ENCODE peak calls at places on chromosomes 6 and 20, in five cellular contexts. M is spleen, R is HCT116, Q is endothelial cell of umbilical vein, G is HL-60. S is an unnamed sample.

GRCh38 chr6:131524695-131525336 is 48.2 kb upstream of the ARG1 start:
- DNase-seq in M (no peak), R (no peak), Q (no peak), G (no peak), S (no peak)

GRCh38 chr6:72245565-72245964 is 359.2 kb downstream of the RIMS1 start:
- DNase-seq in M (no peak), R (no peak), Q (peak), G (no peak), S (no peak)

GRCh38 chr20:6026051-6026450 is 27.8 kb downstream of the LRRN4 start:
- DNase-seq in M (no peak), R (no peak), Q (no peak), G (no peak), S (no peak)

GRCh38 chr6:132952468-132952867 is 138.1 kb downstream of the RPS12 start:
- DNase-seq in M (no peak), R (no peak), Q (no peak), G (no peak), S (no peak)

GRCh38 chr6:3284436-3284876 is 25.7 kb downstream of the PSMG4 start:
- DNase-seq in M (peak), R (no peak), Q (no peak), G (no peak), S (no peak)

GRCh38 chr6:7052441-7052936 is 55.3 kb upstream of the RREB1 start:
- DNase-seq in M (peak), R (no peak), Q (no peak), G (peak), S (peak)

GRCh38 chr6:54192993-54193392 is 81.8 kb downstream of the MLIP start:
- DNase-seq in M (no peak), R (no peak), Q (peak), G (no peak), S (no peak)

GRCh38 chr6:32488085-32488484 is 42.0 kb downstream of the HLA-DRB5 start:
- DNase-seq in M (no peak), R (no peak), Q (no peak), G (no peak), S (no peak)

GRCh38 chr6:112029045-112029822 is 24.7 kb upstream of the CCN6 start:
- DNase-seq in M (peak), R (peak), Q (peak), G (peak), S (peak)

GRCh38 chr6:110813813-110814487 is 1.3 kb downstream of the CDK19 start:
- DNase-seq in M (no peak), R (no peak), Q (no peak), G (no peak), S (peak)

GRCh38 chr6:100881707-100882040 is 545 bp upstream of the ASCC3 start:
- DNase-seq in M (no peak), R (no peak), Q (no peak), G (no peak), S (no peak)

GRCh38 chr6:135722679-135723078 is 128.8 kb upstream of the PDE7B start:
- DNase-seq in M (no peak), R (peak), Q (peak), G (no peak), S (no peak)

GRCh38 chr6:141401851-141402250 is 730.9 kb upstream of the GJE1 start:
- DNase-seq in M (no peak), R (no peak), Q (no peak), G (no peak), S (no peak)

GRCh38 chr6:3742076-3742425 is 9.5 kb downstream of the PXDC1 start:
- DNase-seq in M (no peak), R (no peak), Q (no peak), G (no peak), S (no peak)

GRCh38 chr6:8064638-8065518 is 689 bp upstream of the BLOC1S5 start:
- DNase-seq in M (no peak), R (no peak), Q (no peak), G (no peak), S (no peak)

GRCh38 chr6:939526-940252 is 246.8 kb upstream of the EXOC2 start:
- DNase-seq in M (no peak), R (no peak), Q (no peak), G (no peak), S (no peak)

GRCh38 chr20:45649312-45649863 is 18.3 kb upstream of the WFDC9 start:
- DNase-seq in M (no peak), R (no peak), Q (no peak), G (no peak), S (no peak)

GRCh38 chr6:31736768-31737314 is 511 bp upstream of the CLIC1 start:
- DNase-seq in M (peak), R (no peak), Q (no peak), G (no peak), S (peak)

GRCh38 chr6:162856885-162857284 is 129.1 kb downstream of the PACRG start:
- DNase-seq in M (no peak), R (peak), Q (peak), G (no peak), S (peak)

GRCh38 chr6:51541847-51542246 is 545.6 kb downstream of the PKHD1 start:
- DNase-seq in M (no peak), R (no peak), Q (no peak), G (no peak), S (no peak)

GRCh38 chr6:149919834-149920225 is 3.1 kb downstream of the RAET1G start:
- DNase-seq in M (peak), R (no peak), Q (no peak), G (no peak), S (no peak)

GRCh38 chr6:85751374-85752055 is 108.8 kb upstream of the SYNCRIP start:
- DNase-seq in M (no peak), R (no peak), Q (no peak), G (no peak), S (peak)

GRCh38 chr6:158322724-158323560 is 10.7 kb downstream of the TULP4 start:
- DNase-seq in M (no peak), R (no peak), Q (peak), G (peak), S (no peak)

GRCh38 chr6:74510878-74511277 is 695.0 kb downstream of the COL12A1 start:
- DNase-seq in M (no peak), R (no peak), Q (no peak), G (no peak), S (no peak)

GRCh38 chr20:62529916-62530642 is 54.3 kb upstream of the GATA5 start:
- DNase-seq in M (no peak), R (no peak), Q (no peak), G (no peak), S (no peak)

GRCh38 chr6:16332175-16332542 is 93.8 kb downstream of the GMPR start:
- DNase-seq in M (peak), R (no peak), Q (peak), G (peak), S (peak)

GRCh38 chr20:3786126-3786484 is 435 bp downstream of the CENPB start:
- DNase-seq in M (no peak), R (no peak), Q (peak), G (no peak), S (peak)

GRCh38 chr6:112298816-112299281 is 44.5 kb upstream of the LAMA4 start:
- DNase-seq in M (no peak), R (peak), Q (peak), G (no peak), S (no peak)

GRCh38 chr6:41767112-41767946 is 12.4 kb downstream of the FRS3 start:
- DNase-seq in M (no peak), R (no peak), Q (peak), G (no peak), S (peak)

GRCh38 chr6:160519603-160520042 is 144.5 kb downstream of the LPA start:
- DNase-seq in M (no peak), R (peak), Q (peak), G (peak), S (no peak)

GRCh38 chr6:17283074-17283473 is 1.9 kb downstream of the RBM24 start:
- DNase-seq in M (no peak), R (no peak), Q (no peak), G (no peak), S (no peak)

GRCh38 chr6:12415980-12416598 is 125.9 kb downstream of the EDN1 start:
- DNase-seq in M (no peak), R (no peak), Q (no peak), G (no peak), S (no peak)
- TF ChIP-seq POLR2AphosphoS5 in M (no peak), R (no peak), Q (no peak), G (no peak), S (no peak)

GRCh38 chr6:156174026-156174880 is 602.9 kb upstream of the ARID1B start:
- DNase-seq in M (no peak), R (no peak), Q (no peak), G (no peak), S (no peak)

GRCh38 chr6:156175433-156175832 is 601.7 kb upstream of the ARID1B start:
- DNase-seq in M (no peak), R (no peak), Q (no peak), G (no peak), S (no peak)

DNA sequence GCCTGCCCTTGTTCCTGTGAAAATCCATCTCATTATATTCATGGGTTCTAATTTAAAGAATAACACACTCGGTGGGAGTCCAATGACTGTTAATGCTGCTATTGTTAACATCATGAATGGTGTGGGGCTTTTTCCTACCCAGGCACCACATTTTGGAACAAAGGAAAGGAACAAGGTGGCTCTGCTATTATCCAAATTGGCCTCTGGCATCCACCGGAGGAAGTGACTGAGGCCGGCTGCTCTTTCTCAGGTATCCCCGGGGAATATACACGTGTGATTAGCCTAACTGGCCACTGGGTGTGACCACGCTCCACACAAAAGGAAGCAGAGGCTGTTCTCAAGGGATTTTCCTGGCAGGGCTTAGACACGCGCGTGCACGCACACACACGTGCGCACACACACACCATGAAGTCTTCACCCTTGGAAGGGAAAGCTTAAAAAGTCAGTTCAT is 601.2 kb upstream of the ARID1B start:
- DNase-seq in M (no peak), R (peak), Q (peak), G (no peak), S (peak)
- TF ChIP-seq CTCF in M (peak), R (peak), Q (no peak), G (no peak), S (peak)

GRCh38 chr20:35006009-35006408 is 50.3 kb downstream of the MYH7B start:
- DNase-seq in M (peak), R (no peak), Q (no peak), G (no peak), S (peak)
- TF ChIP-seq POLR2AphosphoS5 in M (no peak), R (no peak), Q (no peak), G (no peak), S (no peak)

GRCh38 chr6:69466979-69467570 is 329.7 kb downstream of the LMBRD1 start:
- DNase-seq in M (no peak), R (no peak), Q (no peak), G (no peak), S (no peak)
- TF ChIP-seq CTCF in M (no peak), R (no peak), Q (no peak), G (no peak), S (no peak)

GRCh38 chr6:147560670-147561069 is 52.2 kb downstream of the SAMD5 start:
- DNase-seq in M (no peak), R (no peak), Q (no peak), G (no peak), S (no peak)

GRCh38 chr6:147567141-147567805 is 58.8 kb downstream of the SAMD5 start:
- DNase-seq in M (no peak), R (no peak), Q (no peak), G (no peak), S (no peak)

GRCh38 chr6:147561742-147562141 is 53.3 kb downstream of the SAMD5 start:
- DNase-seq in M (no peak), R (no peak), Q (peak), G (no peak), S (no peak)

GRCh38 chr6:147566244-147566898 is 57.9 kb downstream of the SAMD5 start:
- DNase-seq in M (no peak), R (no peak), Q (no peak), G (no peak), S (no peak)

GRCh38 chr6:147564556-147564955 is 56.1 kb downstream of the SAMD5 start:
- DNase-seq in M (no peak), R (no peak), Q (no peak), G (no peak), S (no peak)
- TF ChIP-seq POLR2AphosphoS5 in M (no peak), R (no peak), Q (no peak), G (no peak), S (no peak)

DNA sequence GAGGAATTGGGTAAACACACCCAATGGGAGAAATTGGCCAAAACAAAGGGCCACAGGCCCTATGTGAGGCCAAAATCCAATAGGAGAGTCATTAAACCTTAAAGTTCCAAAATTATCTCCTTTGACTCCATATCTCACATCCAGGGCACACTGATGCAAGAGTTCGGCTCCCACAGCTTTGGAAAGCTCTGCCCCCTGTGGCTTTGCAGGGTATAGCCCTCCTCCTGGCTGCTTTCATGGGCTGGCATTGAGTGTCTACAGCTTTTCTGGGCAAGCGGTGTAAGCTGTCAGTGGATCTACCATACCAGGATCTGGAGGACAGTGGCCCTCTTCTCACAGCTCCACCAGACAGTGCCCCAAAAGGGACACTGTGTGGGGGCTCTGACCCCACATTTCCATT is 160.5 kb downstream of the ADGRG6 start:
- DNase-seq in M (no peak), R (no peak), Q (no peak), G (no peak), S (no peak)
- TF ChIP-seq CTCF in M (no peak), R (peak), Q (no peak), G (no peak), S (no peak)

GRCh38 chr6:63685453-63686379 is 50.1 kb downstream of the PHF3 start:
- DNase-seq in M (no peak), R (no peak), Q (no peak), G (no peak), S (no peak)
- TF ChIP-seq POLR2AphosphoS5 in M (no peak), R (no peak), Q (no peak), G (no peak), S (no peak)

GRCh38 chr6:11810039-11810541 is 31.5 kb upstream of the ADTRP start:
- DNase-seq in M (no peak), R (no peak), Q (peak), G (no peak), S (peak)
- TF ChIP-seq CTCF in M (no peak), R (no peak), Q (no peak), G (no peak), S (no peak)

GRCh38 chr6:44046516-44047178 is 80.6 kb downstream of the MRPL14 start:
- DNase-seq in M (peak), R (no peak), Q (no peak), G (no peak), S (no peak)
- TF ChIP-seq POLR2AphosphoS5 in M (no peak), R (no peak), Q (no peak), G (no peak), S (no peak)